ENCODE peak calls at places on chromosomes 6 and 20, in four cellular contexts. H is HCT116, P is A549, W is endothelial cell of umbilical vein. C is an unnamed sample.

GRCh38 chr6:168841609-168842278 is 400.8 kb downstream of the SMOC2 start:
- DNase-seq in H (no peak), W (no peak), P (no peak), C (no peak)

GRCh38 chr6:160137989-160138835 is 16.6 kb downstream of the SLC22A1 start:
- DNase-seq in W (peak; percentile 56), H (peak; percentile 32), P (peak; percentile 65), C (peak; percentile 63)

GRCh38 chr6:18496462-18496861 is 109.3 kb downstream of the RNF144B start:
- DNase-seq in W (peak; percentile 72), P (no peak), H (no peak), C (no peak)

GRCh38 chr6:29661071-29661470 is 4.2 kb downstream of the MOG start:
- DNase-seq in W (no peak), H (no peak), P (no peak), C (no peak)

GRCh38 chr6:43020847-43021246 is 576 bp upstream of the RRP36 start:
- DNase-seq in P (no peak), W (no peak), H (no peak), C (peak; percentile 44)

GRCh38 chr6:73951186-73951585 is 255.2 kb downstream of the CD109 start:
- DNase-seq in W (no peak), H (no peak), P (no peak), C (no peak)

GRCh38 chr20:54293526-54293925 is 85.6 kb downstream of the PFDN4 start:
- DNase-seq in W (peak; percentile 90), H (no peak), P (no peak), C (no peak)

GRCh38 chr6:35311390-35312075 is 13.9 kb downstream of the DEF6 start:
- DNase-seq in H (no peak), P (no peak), W (no peak), C (peak; percentile 66)

GRCh38 chr6:165646484-165646883 is 16.6 kb downstream of the PDE10A start:
- DNase-seq in H (no peak), W (no peak), P (no peak), C (no peak)

GRCh38 chr20:25669826-25670422 is 26.7 kb downstream of the ZNF337 start:
- DNase-seq in P (peak; percentile 48), H (no peak), W (no peak), C (peak; percentile 26)

GRCh38 chr6:161153725-161154124 is 120.1 kb downstream of the AGPAT4 start:
- DNase-seq in W (no peak), P (no peak), H (no peak), C (no peak)

GRCh38 chr6:26204332-26205160 is 117.3 kb downstream of the HFE start:
- DNase-seq in P (peak; percentile 97), W (peak; percentile 99), H (peak; percentile 98), C (peak; percentile 99)

GRCh38 chr6:18081025-18081668 is 41.3 kb downstream of the NHLRC1 start:
- DNase-seq in W (no peak), H (no peak), P (peak; percentile 80), C (no peak)

GRCh38 chr6:54085047-54085446 is 26.2 kb upstream of the MLIP start:
- DNase-seq in P (no peak), W (no peak), H (no peak), C (no peak)

GRCh38 chr6:36360241-36361054 is 23.8 kb upstream of the BNIP5 start:
- DNase-seq in W (peak; percentile 69), H (peak; percentile 60), P (peak; percentile 53), C (peak; percentile 92)

GRCh38 chr6:86477510-86478166 is 459.7 kb upstream of the HTR1E start:
- DNase-seq in W (no peak), H (no peak), P (no peak), C (no peak)

GRCh38 chr20:11796041-11796440 is 121.7 kb upstream of the BTBD3 start:
- DNase-seq in H (no peak), W (peak; percentile 69), P (no peak), C (no peak)

GRCh38 chr6:84522135-84522535 is 242.3 kb downstream of the TBX18 start:
- DNase-seq in H (peak; percentile 29), P (peak; percentile 69), W (peak; percentile 71), C (no peak)

GRCh38 chr20:23446505-23446904 is 6.2 kb downstream of the CST11 start:
- DNase-seq in P (peak; percentile 62), W (peak; percentile 71), H (peak; percentile 35), C (peak; percentile 66)

GRCh38 chr20:38818113-38819065 is 12.9 kb downstream of the PPP1R16B start:
- DNase-seq in P (no peak), W (no peak), H (no peak), C (no peak)

GRCh38 chr6:77463881-77464867 is 883 bp upstream of the HTR1B start:
- DNase-seq in W (peak; percentile 52), P (peak; percentile 2), H (no peak), C (no peak)

GRCh38 chr6:154461348-154461747 is 49.1 kb downstream of the CNKSR3 start:
- DNase-seq in P (no peak), W (no peak), H (no peak), C (no peak)

GRCh38 chr20:6560978-6561377 is 206.5 kb upstream of the BMP2 start:
- DNase-seq in H (no peak), P (no peak), W (no peak), C (peak; percentile 11)

GRCh38 chr20:20931024-20931423 is 175.1 kb downstream of the LINC00237 start:
- DNase-seq in H (no peak), P (no peak), W (no peak), C (no peak)

GRCh38 chr6:138999949-139000725 is 12.1 kb upstream of the REPS1 start:
- DNase-seq in H (no peak), W (no peak), P (no peak), C (peak; percentile 59)

GRCh38 chr20:1671891-1672669 is 14.5 kb upstream of the SIRPG start:
- DNase-seq in H (no peak), W (no peak), P (no peak), C (no peak)

GRCh38 chr6:32993363-32993973 is 15.9 kb downstream of the HLA-DOA start:
- DNase-seq in P (no peak), W (peak; percentile 56), H (no peak), C (no peak)

GRCh38 chr20:50980851-50981713 is 22.5 kb downstream of the MOCS3 start:
- DNase-seq in W (peak; percentile 58), H (peak; percentile 41), P (peak; percentile 78), C (peak; percentile 79)

GRCh38 chr20:24915440-24915839 is 33.6 kb upstream of the CST7 start:
- DNase-seq in H (no peak), P (no peak), W (no peak), C (no peak)

GRCh38 chr6:27288136-27289044 is 23.7 kb downstream of the POM121L2 start:
- DNase-seq in H (no peak), W (no peak), P (peak; percentile 28), C (peak; percentile 56)

DNA sequence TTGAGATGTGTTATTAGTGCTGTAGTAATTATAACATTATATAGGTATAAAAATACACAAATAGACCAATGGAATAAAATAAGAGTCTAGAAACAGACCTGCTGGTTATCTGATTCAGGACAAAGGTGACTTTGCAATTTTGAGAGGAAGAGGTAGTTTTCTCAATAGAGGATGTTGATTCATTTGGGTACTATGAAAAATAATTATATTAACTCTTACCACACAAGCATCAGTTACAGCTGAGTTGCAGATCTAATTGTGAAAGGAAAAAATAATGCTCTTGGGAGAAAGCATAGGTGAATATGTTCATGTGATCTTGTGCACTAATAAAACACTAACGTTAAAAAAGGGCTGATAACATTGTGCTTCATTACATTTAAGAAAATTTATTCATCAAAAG is 103.0 kb downstream of the BCKDHB start:
- DNase-seq in W (no peak), H (no peak), P (no peak), C (peak; percentile 10)
- TF ChIP-seq MAX in W (no peak), H (no peak), P (no peak), C (no peak)

GRCh38 chr6:3990692-3991491 is 88.0 kb downstream of the FAM217A start:
- DNase-seq in H (peak; percentile 65), P (peak; percentile 80), W (peak; percentile 91), C (peak; percentile 82)
- H3K4me3 ChIP-seq in H (no peak overlapping the region), P (no peak overlapping the region), W (no peak overlapping the region), C (no peak overlapping the region)

GRCh38 chr6:144215932-144216667 is 65.8 kb downstream of the STX11 start:
- DNase-seq in P (peak; percentile 96), H (peak; percentile 91), W (peak; percentile 100), C (peak; percentile 98)
- TF ChIP-seq POLR2A in P (no peak), H (no peak), W (peak; percentile 50), C (peak; percentile 56)

DNA sequence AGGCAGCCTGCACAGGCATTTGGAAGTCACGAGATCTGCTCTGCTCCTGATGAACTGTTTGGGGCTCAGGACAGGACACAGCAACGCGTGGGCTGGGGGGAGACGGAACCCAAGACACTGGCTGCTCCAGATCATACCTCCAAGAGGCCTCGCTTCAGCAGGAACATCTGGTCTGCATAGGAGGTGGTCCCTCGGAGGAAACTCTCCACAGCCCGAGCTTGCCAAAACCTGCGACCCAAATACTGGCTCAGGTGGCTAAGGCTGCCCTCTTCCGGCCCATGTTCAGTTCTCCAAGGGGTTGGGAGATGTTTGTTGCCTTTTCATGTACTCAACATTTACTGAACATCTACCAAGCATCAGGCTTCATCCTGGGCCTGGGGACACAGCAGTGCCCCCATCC is 51.7 kb downstream of the MYH7B start:
- DNase-seq in P (no peak), W (no peak), H (no peak), C (no peak)
- TF ChIP-seq MAX in P (no peak), W (no peak), H (no peak), C (no peak)

DNA sequence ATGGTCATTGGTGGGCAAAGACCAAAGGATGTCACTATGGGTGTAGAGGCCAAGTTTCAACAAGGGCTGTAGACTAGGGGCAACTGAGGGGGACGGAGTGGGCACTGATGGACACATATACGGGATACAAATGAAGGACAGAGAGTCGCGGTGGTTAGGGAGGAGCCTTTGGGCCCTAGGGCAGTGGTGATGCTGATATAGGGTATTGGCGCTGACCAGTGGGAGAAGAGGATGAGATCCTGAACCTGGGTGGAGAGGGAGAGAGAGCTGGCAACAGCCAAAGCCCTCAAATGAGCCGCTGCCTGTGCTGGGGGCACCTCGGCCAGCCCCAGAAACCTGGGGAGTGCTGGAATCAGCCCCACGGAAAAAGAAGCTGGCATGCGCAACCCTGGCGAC is 1.6 kb downstream of the CDH22 start:
- DNase-seq in W (no peak), H (no peak), P (no peak), C (no peak)
- H3K4me3 ChIP-seq in W (no peak overlapping the region), H (peak overlapping the region; percentile 57), P (no peak overlapping the region), C (no peak overlapping the region)

DNA sequence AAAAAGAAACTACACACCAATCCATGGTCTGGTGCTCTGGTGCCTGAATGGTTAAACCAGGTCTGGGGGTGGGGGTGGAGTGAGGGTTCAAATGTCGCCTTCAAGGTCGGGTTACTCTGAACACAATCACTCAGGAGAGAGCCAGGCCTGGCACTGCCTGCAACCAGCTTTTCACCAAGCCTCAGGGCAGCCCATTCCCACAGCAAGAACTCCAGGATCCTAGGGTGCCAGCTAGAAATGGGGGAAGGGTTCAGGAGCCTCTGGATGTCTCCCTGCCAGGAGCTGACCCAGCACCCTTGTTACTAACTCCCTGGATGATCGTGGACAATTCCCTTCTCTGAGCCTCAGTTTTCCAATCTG is 6.7 kb downstream of the SDC4 start:
- DNase-seq in H (no peak), W (no peak), P (no peak), C (no peak)
- TF ChIP-seq POLR2A in H (no peak), W (no peak), P (no peak), C (no peak)

DNA sequence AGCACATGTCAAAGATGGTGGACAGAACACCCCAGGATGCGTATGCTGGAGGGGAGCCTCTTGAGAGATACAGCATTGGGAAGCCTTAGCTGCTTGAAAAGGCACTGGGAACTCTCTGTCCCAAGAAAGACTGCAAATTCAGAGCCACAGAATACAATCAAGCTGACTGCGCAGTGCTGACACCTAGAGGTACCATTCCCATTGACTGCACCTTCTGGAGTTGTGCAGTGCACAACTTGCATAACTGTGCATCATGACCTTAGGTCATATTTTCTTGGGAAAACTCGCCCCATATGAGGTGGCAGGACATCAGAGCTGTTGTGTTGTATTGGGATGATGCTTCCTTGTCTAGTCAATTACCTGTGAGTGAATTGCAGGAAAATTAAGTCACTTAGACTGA is 646.5 kb upstream of the NOX3 start:
- DNase-seq in W (peak; percentile 23), P (peak; percentile 10), H (peak; percentile 21), C (peak; percentile 24)
- TF ChIP-seq MAX in W (no peak), P (no peak), H (no peak), C (no peak)

C was measured in NB4.